ENCODE peak calls at places on chromosomes 13 and 19, in six cellular contexts. Z is tibial artery, G is suprapubic skin, R is fibroblast of mammary gland, C is tibial nerve, X is left ventricle myocardium inferior. B is an unnamed sample.

GRCh38 chr13:99870541-99870940 is 101.0 kb downstream of the ZIC5 start:
- DNase-seq in Z (no peak), G (no peak), R (no peak), C (no peak), X (no peak), B (no peak)

GRCh38 chr13:30126903-30127428 is 180.4 kb downstream of the KATNAL1 start:
- DNase-seq in Z (no peak), G (no peak), R (peak; percentile 11), C (no peak), X (no peak), B (no peak)

GRCh38 chr13:44842158-44842557 is 147.1 kb downstream of the NUFIP1 start:
- DNase-seq in Z (no peak), G (no peak), R (peak; percentile 63), C (no peak), X (no peak), B (no peak)

GRCh38 chr13:37492741-37493514 is 105.6 kb downstream of the POSTN start:
- DNase-seq in Z (no peak), G (no peak), R (peak; percentile 69), C (no peak), X (no peak), B (no peak)

GRCh38 chr19:10533656-10534386 is 9.9 kb upstream of the ATG4D start:
- DNase-seq in Z (no peak), G (no peak), R (peak; percentile 43), C (no peak), X (no peak), B (no peak)

GRCh38 chr19:44717603-44718002 is 18.7 kb downstream of the CEACAM16 start:
- DNase-seq in Z (no peak), G (no peak), R (no peak), C (no peak), X (no peak), B (no peak)

GRCh38 chr19:34436716-34437115 is 8.5 kb downstream of the UBA2 start:
- DNase-seq in Z (no peak), G (no peak), R (no peak), C (no peak), X (no peak), B (no peak)

GRCh38 chr19:17075860-17076538 is 422 bp downstream of the MYO9B start:
- DNase-seq in Z (peak; percentile 49), G (peak; percentile 80), R (peak; percentile 14), C (no peak), X (peak; percentile 36), B (peak; percentile 79)

GRCh38 chr13:86397640-86398039 is 598.4 kb upstream of the SLITRK6 start:
- DNase-seq in Z (no peak), G (no peak), R (no peak), C (no peak), X (no peak), B (no peak)

GRCh38 chr19:44748426-44749254 is at the start of gene BCL3:
- DNase-seq in Z (peak; percentile 56), G (peak; percentile 77), R (peak; percentile 64), C (no peak), X (peak; percentile 82), B (peak; percentile 80)

GRCh38 chr19:1587872-1588271 is 4.8 kb downstream of the MBD3 start:
- DNase-seq in Z (no peak), G (no peak), R (no peak), C (no peak), X (no peak), B (no peak)

GRCh38 chr13:109977212-109977968 is 191.0 kb upstream of the IRS2 start:
- DNase-seq in Z (no peak), G (no peak), R (no peak), C (no peak), X (no peak), B (no peak)

GRCh38 chr19:40954573-40954972 is 36.5 kb upstream of the CYP2B6 start:
- DNase-seq in Z (no peak), G (no peak), R (no peak), C (no peak), X (no peak), B (no peak)

GRCh38 chr13:59681630-59682311 is 482.0 kb downstream of the DIAPH3 start:
- DNase-seq in Z (no peak), G (no peak), R (no peak), C (no peak), X (no peak), B (no peak)

GRCh38 chr13:98429081-98429480 is 147.8 kb downstream of the STK24 start:
- DNase-seq in Z (no peak), G (no peak), R (no peak), C (no peak), X (no peak), B (no peak)

GRCh38 chr13:99122171-99122570 is 78.5 kb upstream of the UBAC2 start:
- DNase-seq in Z (no peak), G (no peak), R (no peak), C (no peak), X (no peak), B (no peak)

GRCh38 chr13:109840201-109840892 is 54.0 kb upstream of the IRS2 start:
- DNase-seq in Z (no peak), G (no peak), R (peak; percentile 69), C (no peak), X (no peak), B (no peak)

GRCh38 chr19:35171730-35172129 is 17.2 kb downstream of the FXYD5 start:
- DNase-seq in Z (no peak), G (no peak), R (no peak), C (no peak), X (no peak), B (peak; percentile 45)

GRCh38 chr13:86665842-86666241 is 866.6 kb upstream of the SLITRK6 start:
- DNase-seq in Z (no peak), G (no peak), R (no peak), C (no peak), X (no peak), B (no peak)

GRCh38 chr13:108733141-108733540 is 103.7 kb downstream of the MYO16 start:
- DNase-seq in Z (no peak), G (no peak), R (no peak), C (no peak), X (no peak), B (no peak)

GRCh38 chr19:5138606-5139594 is 170.0 kb downstream of the KDM4B start:
- DNase-seq in Z (no peak), G (no peak), R (peak; percentile 58), C (peak; percentile 33), X (no peak), B (no peak)

GRCh38 chr13:27619093-27619705 is 1.1 kb downstream of the LNX2 start:
- DNase-seq in Z (no peak), G (no peak), R (peak; percentile 46), C (no peak), X (no peak), B (no peak)

GRCh38 chr19:49324801-49325491 is at the start of gene SLC6A16:
- DNase-seq in Z (no peak), G (no peak), R (no peak), C (no peak), X (no peak), B (no peak)

GRCh38 chr19:35045667-35046300 is 4.3 kb downstream of the HPN start:
- DNase-seq in Z (peak; percentile 39), G (no peak), R (no peak), C (no peak), X (no peak), B (no peak)

GRCh38 chr19:5355076-5355475 is 14.5 kb upstream of the PTPRS start:
- DNase-seq in Z (no peak), G (no peak), R (no peak), C (no peak), X (no peak), B (no peak)

GRCh38 chr13:66489586-66489985 is 740.5 kb downstream of the PCDH9 start:
- DNase-seq in Z (no peak), G (no peak), R (no peak), C (no peak), X (no peak), B (no peak)

GRCh38 chr13:66491241-66491640 is 738.9 kb downstream of the PCDH9 start:
- DNase-seq in Z (no peak), G (no peak), R (no peak), C (no peak), X (no peak), B (no peak)

GRCh38 chr13:66489172-66489571 is 741.0 kb downstream of the PCDH9 start:
- DNase-seq in Z (no peak), G (no peak), R (no peak), C (no peak), X (no peak), B (no peak)

DNA sequence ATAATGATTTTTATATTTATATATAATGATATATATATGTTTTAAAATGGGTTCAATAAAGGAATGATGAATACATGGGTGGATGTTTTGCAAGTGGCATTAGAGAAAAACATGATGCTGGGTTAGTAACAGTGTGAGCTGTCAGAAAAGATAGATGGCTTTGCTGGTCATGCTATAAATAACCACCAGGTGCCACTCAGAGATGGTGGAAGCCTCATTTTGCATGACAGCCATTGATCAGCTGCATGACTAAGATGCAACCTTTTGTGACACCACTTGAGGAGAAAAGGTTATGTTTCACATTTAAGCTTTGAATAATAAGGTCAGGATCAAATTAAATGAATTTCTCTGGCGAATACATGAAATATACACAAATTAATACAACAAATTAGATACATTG is 737.7 kb downstream of the PCDH9 start:
- DNase-seq in Z (no peak), G (no peak), R (no peak), C (no peak), X (no peak), B (no peak)
- TF ChIP-seq CTCF in Z (no peak), G (no peak), R (no peak), C (no peak), X (peak; percentile 41), B (no peak)

GRCh38 chr13:107138468-107138867 is 570.5 kb upstream of the ARGLU1 start:
- DNase-seq in Z (no peak), G (no peak), R (peak; percentile 1), C (no peak), X (no peak), B (no peak)
- TF ChIP-seq CTCF in Z (no peak), G (no peak), R (no peak), C (no peak), X (no peak), B (no peak)

GRCh38 chr19:33390908-33391630 is 17.6 kb downstream of the CEBPG start:
- DNase-seq in Z (peak; percentile 22), G (peak; percentile 70), R (no peak), C (no peak), X (peak; percentile 18), B (peak; percentile 63)
- TF ChIP-seq CTCF in Z (no peak), G (no peak), R (no peak), C (no peak), X (no peak), B (no peak)

DNA sequence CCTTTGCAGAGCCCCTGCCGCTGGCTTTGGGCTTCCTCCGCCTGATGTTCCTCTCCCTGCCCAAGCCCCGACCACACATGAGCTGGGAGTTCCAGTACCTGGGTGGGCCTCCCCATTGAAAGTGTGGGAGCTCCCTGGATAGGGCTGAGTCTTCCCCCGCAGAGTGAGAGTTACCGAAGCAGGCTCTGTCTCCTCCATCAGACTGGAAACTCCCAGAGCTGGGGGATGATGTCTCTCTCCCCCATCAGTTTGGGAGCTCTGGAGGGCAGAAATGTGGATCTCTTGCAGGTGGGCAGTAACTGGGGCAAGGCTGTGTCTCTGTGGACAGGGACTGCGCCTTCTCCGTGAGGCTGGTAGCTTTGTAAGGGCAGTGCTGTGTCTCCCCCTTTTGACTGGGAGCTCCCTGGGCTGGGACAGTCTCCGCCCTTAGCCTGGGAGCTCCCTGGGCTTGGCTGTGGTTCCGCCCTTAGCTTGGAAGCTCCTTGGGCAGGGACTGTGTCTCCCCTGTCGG is 767 bp downstream of the DCAF15 start:
- DNase-seq in Z (no peak), G (peak; percentile 65), R (peak; percentile 63), C (no peak), X (no peak), B (peak; percentile 66)
- TF ChIP-seq CTCF in Z (no peak), G (no peak), R (peak; percentile 18), C (no peak), X (no peak), B (no peak)